ENCODE peak calls at places on chromosomes 11 and 22, in eight cellular contexts. One of them, this sample, is unnamed.

GRCh38 chr11:71103266-71103665 is 149.1 kb downstream of the SHANK2 start:
- DNase-seq in T-helper 1 cell: no peak
- DNase-seq in activated CD4-positive, alpha-beta T cell treated with anti-CD3 and anti-CD28 coated beads, Interleukin-2, amount 50 U/mL, for 1 hour: no peak
- DNase-seq in HCT116: no peak
- DNase-seq in dorsolateral prefrontal cortex: no peak
- DNase-seq in RWPE1: peak; percentile 9
- DNase-seq in foreskin fibroblast: no peak
- DNase-seq in tibial artery: no peak
- DNase-seq in this sample: no peak

GRCh38 chr11:8717876-8718753 is 35.5 kb downstream of the RPL27A start:
- DNase-seq in T-helper 1 cell: no peak
- DNase-seq in activated CD4-positive, alpha-beta T cell treated with anti-CD3 and anti-CD28 coated beads, Interleukin-2, amount 50 U/mL, for 1 hour: no peak
- DNase-seq in HCT116: no peak
- DNase-seq in dorsolateral prefrontal cortex: peak; percentile 35
- DNase-seq in RWPE1: peak; percentile 64
- DNase-seq in foreskin fibroblast: peak; percentile 85
- DNase-seq in tibial artery: peak; percentile 86
- DNase-seq in this sample: peak; percentile 19

GRCh38 chr11:117580866-117581265 is 216.2 kb downstream of the DSCAML1 start:
- DNase-seq in T-helper 1 cell: no peak
- DNase-seq in activated CD4-positive, alpha-beta T cell treated with anti-CD3 and anti-CD28 coated beads, Interleukin-2, amount 50 U/mL, for 1 hour: no peak
- DNase-seq in HCT116: no peak
- DNase-seq in dorsolateral prefrontal cortex: no peak
- DNase-seq in RWPE1: no peak
- DNase-seq in foreskin fibroblast: no peak
- DNase-seq in tibial artery: peak; percentile 33
- DNase-seq in this sample: no peak

GRCh38 chr22:49101225-49101624 is 726.4 kb downstream of the BRD1 start:
- DNase-seq in T-helper 1 cell: no peak
- DNase-seq in activated CD4-positive, alpha-beta T cell treated with anti-CD3 and anti-CD28 coated beads, Interleukin-2, amount 50 U/mL, for 1 hour: no peak
- DNase-seq in HCT116: no peak
- DNase-seq in dorsolateral prefrontal cortex: no peak
- DNase-seq in RWPE1: no peak
- DNase-seq in foreskin fibroblast: no peak
- DNase-seq in tibial artery: no peak
- DNase-seq in this sample: no peak

GRCh38 chr11:121886005-121886739 is 229.8 kb downstream of the BLID start:
- DNase-seq in T-helper 1 cell: no peak
- DNase-seq in activated CD4-positive, alpha-beta T cell treated with anti-CD3 and anti-CD28 coated beads, Interleukin-2, amount 50 U/mL, for 1 hour: no peak
- DNase-seq in HCT116: no peak
- DNase-seq in dorsolateral prefrontal cortex: peak; percentile 28
- DNase-seq in RWPE1: no peak
- DNase-seq in foreskin fibroblast: no peak
- DNase-seq in tibial artery: peak; percentile 67
- DNase-seq in this sample: peak; percentile 81

GRCh38 chr11:130849215-130849568 is 67.1 kb downstream of the SNX19 start:
- DNase-seq in T-helper 1 cell: no peak
- DNase-seq in activated CD4-positive, alpha-beta T cell treated with anti-CD3 and anti-CD28 coated beads, Interleukin-2, amount 50 U/mL, for 1 hour: no peak
- DNase-seq in HCT116: no peak
- DNase-seq in dorsolateral prefrontal cortex: no peak
- DNase-seq in RWPE1: no peak
- DNase-seq in foreskin fibroblast: peak; percentile 82
- DNase-seq in tibial artery: peak; percentile 82
- DNase-seq in this sample: no peak

GRCh38 chr11:122976734-122977454 is 4.7 kb downstream of the BSX start:
- DNase-seq in T-helper 1 cell: no peak
- DNase-seq in activated CD4-positive, alpha-beta T cell treated with anti-CD3 and anti-CD28 coated beads, Interleukin-2, amount 50 U/mL, for 1 hour: no peak
- DNase-seq in HCT116: no peak
- DNase-seq in dorsolateral prefrontal cortex: no peak
- DNase-seq in RWPE1: no peak
- DNase-seq in foreskin fibroblast: no peak
- DNase-seq in tibial artery: no peak
- DNase-seq in this sample: no peak

GRCh38 chr11:79043726-79044125 is 397.1 kb downstream of the TENM4 start:
- DNase-seq in T-helper 1 cell: no peak
- DNase-seq in activated CD4-positive, alpha-beta T cell treated with anti-CD3 and anti-CD28 coated beads, Interleukin-2, amount 50 U/mL, for 1 hour: no peak
- DNase-seq in HCT116: no peak
- DNase-seq in dorsolateral prefrontal cortex: no peak
- DNase-seq in RWPE1: no peak
- DNase-seq in foreskin fibroblast: no peak
- DNase-seq in tibial artery: no peak
- DNase-seq in this sample: no peak

GRCh38 chr11:115993613-115994012 is 489.4 kb upstream of the CADM1 start:
- DNase-seq in T-helper 1 cell: no peak
- DNase-seq in activated CD4-positive, alpha-beta T cell treated with anti-CD3 and anti-CD28 coated beads, Interleukin-2, amount 50 U/mL, for 1 hour: no peak
- DNase-seq in HCT116: no peak
- DNase-seq in dorsolateral prefrontal cortex: no peak
- DNase-seq in RWPE1: no peak
- DNase-seq in foreskin fibroblast: no peak
- DNase-seq in tibial artery: no peak
- DNase-seq in this sample: no peak

GRCh38 chr11:133163463-133164419 is 368.6 kb downstream of the OPCML start:
- DNase-seq in T-helper 1 cell: no peak
- DNase-seq in activated CD4-positive, alpha-beta T cell treated with anti-CD3 and anti-CD28 coated beads, Interleukin-2, amount 50 U/mL, for 1 hour: no peak
- DNase-seq in HCT116: no peak
- DNase-seq in dorsolateral prefrontal cortex: no peak
- DNase-seq in RWPE1: no peak
- DNase-seq in foreskin fibroblast: no peak
- DNase-seq in tibial artery: no peak
- DNase-seq in this sample: peak; percentile 3

GRCh38 chr22:41563051-41563711 is 2.4 kb downstream of the CSDC2 start:
- DNase-seq in T-helper 1 cell: no peak
- DNase-seq in activated CD4-positive, alpha-beta T cell treated with anti-CD3 and anti-CD28 coated beads, Interleukin-2, amount 50 U/mL, for 1 hour: no peak
- DNase-seq in HCT116: no peak
- DNase-seq in dorsolateral prefrontal cortex: no peak
- DNase-seq in RWPE1: peak; percentile 48
- DNase-seq in foreskin fibroblast: peak; percentile 80
- DNase-seq in tibial artery: peak; percentile 86
- DNase-seq in this sample: peak; percentile 42

GRCh38 chr22:29740216-29740615 is 20.4 kb downstream of the CABP7 start:
- DNase-seq in T-helper 1 cell: no peak
- DNase-seq in activated CD4-positive, alpha-beta T cell treated with anti-CD3 and anti-CD28 coated beads, Interleukin-2, amount 50 U/mL, for 1 hour: no peak
- DNase-seq in HCT116: no peak
- DNase-seq in dorsolateral prefrontal cortex: no peak
- DNase-seq in RWPE1: no peak
- DNase-seq in foreskin fibroblast: no peak
- DNase-seq in tibial artery: no peak
- DNase-seq in this sample: no peak

GRCh38 chr11:1163911-1164735 is 6.4 kb downstream of the MUC5AC start:
- DNase-seq in T-helper 1 cell: no peak
- DNase-seq in activated CD4-positive, alpha-beta T cell treated with anti-CD3 and anti-CD28 coated beads, Interleukin-2, amount 50 U/mL, for 1 hour: no peak
- DNase-seq in HCT116: no peak
- DNase-seq in dorsolateral prefrontal cortex: no peak
- DNase-seq in RWPE1: no peak
- DNase-seq in foreskin fibroblast: no peak
- DNase-seq in tibial artery: peak; percentile 56
- DNase-seq in this sample: no peak

GRCh38 chr22:50497093-50497492 is 10.4 kb downstream of the LMF2 start:
- DNase-seq in T-helper 1 cell: no peak
- DNase-seq in activated CD4-positive, alpha-beta T cell treated with anti-CD3 and anti-CD28 coated beads, Interleukin-2, amount 50 U/mL, for 1 hour: no peak
- DNase-seq in HCT116: no peak
- DNase-seq in dorsolateral prefrontal cortex: no peak
- DNase-seq in RWPE1: no peak
- DNase-seq in foreskin fibroblast: no peak
- DNase-seq in tibial artery: no peak
- DNase-seq in this sample: no peak

GRCh38 chr11:2586091-2586792 is 113.6 kb downstream of the KCNQ1OT1 start:
- DNase-seq in T-helper 1 cell: no peak
- DNase-seq in activated CD4-positive, alpha-beta T cell treated with anti-CD3 and anti-CD28 coated beads, Interleukin-2, amount 50 U/mL, for 1 hour: no peak
- DNase-seq in HCT116: no peak
- DNase-seq in dorsolateral prefrontal cortex: peak; percentile 26
- DNase-seq in RWPE1: no peak
- DNase-seq in foreskin fibroblast: no peak
- DNase-seq in tibial artery: peak; percentile 51
- DNase-seq in this sample: no peak

GRCh38 chr11:12207384-12208150 is 97.2 kb downstream of the MICAL2 start:
- DNase-seq in T-helper 1 cell: no peak
- DNase-seq in activated CD4-positive, alpha-beta T cell treated with anti-CD3 and anti-CD28 coated beads, Interleukin-2, amount 50 U/mL, for 1 hour: no peak
- DNase-seq in HCT116: no peak
- DNase-seq in dorsolateral prefrontal cortex: no peak
- DNase-seq in RWPE1: no peak
- DNase-seq in foreskin fibroblast: peak; percentile 70
- DNase-seq in tibial artery: peak; percentile 15
- DNase-seq in this sample: no peak

This sample was measured in SJCRH30.